ENCODE peak calls at places on chromosomes 13 and 19, in nine cellular contexts. L, N, P, T, C, X, U, O and J are unnamed samples.

GRCh38 chr19:7489609-7490044 is 792 bp upstream of the PEX11G start:
- DNase-seq in C (no peak), T (no peak), L (no peak), O (no peak), P (no peak), U (peak; percentile 57), N (peak; percentile 61), X (no peak), J (no peak)

GRCh38 chr13:87274209-87274819 is 396.9 kb upstream of the SLITRK5 start:
- DNase-seq in O (peak; percentile 49), P (no peak), C (peak; percentile 47), N (peak; percentile 17), T (no peak), X (no peak), L (peak; percentile 30), U (peak; percentile 82), J (no peak)

GRCh38 chr19:32061304-32061703 is 284.1 kb upstream of the ZNF507 start:
- DNase-seq in C (no peak), O (no peak), X (no peak), T (no peak), N (no peak), P (no peak), U (peak; percentile 47), L (no peak), J (no peak)

GRCh38 chr13:25951831-25952230 is 100.0 kb downstream of the SHISA2 start:
- DNase-seq in T (no peak), P (no peak), N (no peak), C (no peak), O (no peak), X (no peak), L (no peak), U (no peak), J (no peak)

GRCh38 chr19:7524992-7525739 is 2.7 kb downstream of the MCOLN1 start:
- DNase-seq in O (no peak), N (no peak), C (no peak), U (no peak), P (no peak), X (no peak), L (no peak), T (no peak), J (no peak)

GRCh38 chr19:17404621-17405249 is 695 bp downstream of the BST2 start:
- DNase-seq in T (no peak), O (no peak), N (no peak), U (no peak), C (no peak), L (no peak), X (no peak), P (no peak), J (no peak)

GRCh38 chr19:42553292-42554045 is 25.2 kb upstream of the CEACAM1 start:
- DNase-seq in C (peak; percentile 67), T (peak; percentile 30), N (no peak), P (no peak), U (no peak), L (peak; percentile 90), X (peak; percentile 33), O (peak; percentile 26), J (no peak)

GRCh38 chr19:29499261-29499920 is 26.4 kb upstream of the VSTM2B start:
- DNase-seq in C (no peak), L (no peak), X (no peak), O (no peak), P (no peak), U (no peak), T (no peak), N (no peak), J (no peak)

GRCh38 chr19:36120984-36121358 is 5.7 kb downstream of the TBCB start:
- DNase-seq in T (no peak), P (no peak), C (no peak), N (no peak), U (no peak), L (no peak), O (no peak), X (no peak), J (no peak)

GRCh38 chr13:35552172-35552844 is 75.8 kb upstream of the MAB21L1 start:
- DNase-seq in X (no peak), C (peak; percentile 34), L (peak; percentile 41), T (no peak), N (no peak), O (no peak), U (no peak), P (no peak), J (no peak)

DNA sequence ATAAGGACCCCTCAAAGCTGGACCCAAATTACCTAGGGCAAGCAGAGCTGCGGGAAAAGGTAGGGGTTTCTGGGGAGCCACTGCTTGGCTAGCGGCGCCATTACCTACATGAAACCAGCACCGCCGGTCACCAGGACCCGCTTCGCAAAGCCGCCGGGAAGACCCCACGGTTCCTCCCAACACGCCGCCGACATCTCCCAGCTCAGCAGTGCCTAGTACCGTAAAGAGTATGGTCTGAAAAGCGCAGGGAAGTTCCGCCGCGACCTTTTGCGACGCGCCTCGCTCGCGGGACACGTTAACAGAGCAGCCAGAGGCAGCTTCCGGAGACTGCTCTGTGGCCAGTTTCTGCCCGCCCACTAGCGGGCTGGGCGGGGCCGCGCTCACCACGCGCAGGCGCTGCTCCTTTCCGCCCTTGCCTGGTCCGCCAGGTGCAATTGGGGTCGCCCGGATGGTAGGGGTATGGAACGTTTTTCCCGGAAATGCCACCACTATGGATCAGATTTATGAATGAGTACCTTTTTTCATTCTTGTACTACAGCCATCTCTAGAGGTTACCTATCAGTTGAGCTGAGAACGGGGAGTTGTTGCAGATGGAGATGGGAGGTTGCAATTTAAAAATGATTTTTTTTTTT is at the start of gene TGDS:
- DNase-seq in N (peak; percentile 95), T (peak; percentile 92), P (peak; percentile 93), O (peak; percentile 60), X (peak; percentile 91), U (peak; percentile 97), C (peak; percentile 91), L (peak; percentile 96), J (peak; percentile 97)
- TF ChIP-seq CTCF in N (no peak), T (peak; percentile 46), P (no peak), O (no peak), X (peak; percentile 31), U (no peak), C (no peak), L (no peak), J (no peak)

GRCh38 chr19:912181-913079 is 589 bp downstream of the R3HDM4 start:
- DNase-seq in X (no peak), T (no peak), L (no peak), O (no peak), U (no peak), P (no peak), C (no peak), N (no peak), J (peak; percentile 57)

GRCh38 chr19:907183-907853 is 5.7 kb downstream of the R3HDM4 start:
- DNase-seq in X (no peak), U (peak; percentile 44), O (no peak), T (no peak), P (no peak), L (no peak), N (no peak), C (no peak), J (peak; percentile 84)

GRCh38 chr19:913080-913748 is at the start of gene R3HDM4:
- DNase-seq in N (peak; percentile 89), C (peak; percentile 37), X (peak; percentile 85), P (peak; percentile 89), U (peak; percentile 86), T (peak; percentile 87), L (peak; percentile 53), O (no peak), J (peak; percentile 80)

GRCh38 chr19:906480-906879 is 6.5 kb downstream of the R3HDM4 start:
- DNase-seq in P (no peak), O (no peak), C (no peak), U (no peak), N (no peak), L (no peak), X (no peak), T (no peak), J (no peak)

GRCh38 chr19:911197-912033 is 1.6 kb downstream of the R3HDM4 start:
- DNase-seq in C (no peak), L (no peak), N (no peak), U (peak; percentile 72), T (no peak), O (no peak), X (no peak), P (no peak), J (no peak)
- H3K4me3 ChIP-seq in C (peak overlapping the region; percentile 17), L (peak overlapping the region; percentile 35), N (no peak overlapping the region), U (no peak overlapping the region), T (no peak overlapping the region), O (peak overlapping the region; percentile 26), X (peak overlapping the region; percentile 82), P (peak overlapping the region; percentile 93), J (no peak overlapping the region)

DNA sequence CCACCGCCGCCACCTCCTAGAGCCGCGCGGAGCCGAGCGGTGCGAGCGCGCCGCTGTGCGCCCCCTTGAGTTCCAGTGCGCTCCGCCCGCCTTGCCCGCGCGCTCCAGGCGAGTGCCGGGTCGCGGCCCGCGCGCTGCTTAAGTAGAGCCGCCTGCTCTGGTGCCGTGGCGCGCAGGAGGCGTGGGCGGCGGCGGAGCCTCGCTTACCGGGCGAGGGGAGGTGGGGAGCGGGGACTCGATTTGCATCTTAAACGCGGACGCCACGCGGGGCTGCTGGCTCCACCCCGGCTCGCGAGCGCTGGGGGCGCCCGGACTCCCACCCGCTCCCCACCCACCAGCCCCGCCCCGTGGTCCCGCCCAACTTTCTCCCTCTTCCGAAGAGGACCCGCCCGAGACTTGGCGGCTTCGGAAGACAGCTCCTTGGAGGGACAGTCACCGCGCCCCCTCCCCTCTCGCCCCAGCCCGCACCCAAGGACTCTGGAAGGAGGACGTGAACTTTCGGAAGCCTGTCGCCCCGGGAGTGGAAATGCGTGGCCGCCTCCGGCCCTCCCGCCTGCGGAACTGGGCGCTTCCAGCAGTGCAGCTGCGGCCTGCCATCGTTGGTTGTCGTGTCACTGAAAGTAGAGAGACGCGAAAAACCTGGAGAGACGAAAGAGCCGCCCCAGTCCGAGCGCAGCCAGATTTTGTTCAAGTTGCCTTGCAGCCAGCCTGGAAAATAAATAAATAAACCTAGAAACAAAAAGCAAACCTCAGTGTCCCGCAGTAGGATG is at the start of gene KCTD12:
- DNase-seq in N (peak; percentile 81), U (peak; percentile 87), L (peak; percentile 83), X (peak; percentile 93), O (peak; percentile 55), P (peak; percentile 91), T (peak; percentile 93), C (peak; percentile 73), J (peak; percentile 92)
- TF ChIP-seq CTCF in N (peak; percentile 8), U (peak; percentile 62), L (peak; percentile 19), X (peak; percentile 39), O (peak; percentile 29), P (no peak), T (peak; percentile 56), C (peak; percentile 41), J (no peak)

GRCh38 chr19:47312366-47313006 is 2.8 kb downstream of the C5AR1 start:
- DNase-seq in L (no peak), C (no peak), N (no peak), O (no peak), U (no peak), T (no peak), P (no peak), X (no peak), J (no peak)

GRCh38 chr19:47309608-47310007 is at the start of gene C5AR1:
- DNase-seq in P (no peak), N (peak; percentile 29), C (no peak), X (peak; percentile 35), O (no peak), U (no peak), L (no peak), T (peak; percentile 41), J (peak; percentile 55)

GRCh38 chr19:47309038-47309437 is 623 bp upstream of the C5AR1 start:
- DNase-seq in U (no peak), N (no peak), O (no peak), X (no peak), C (no peak), T (no peak), L (peak; percentile 77), P (no peak), J (no peak)

GRCh38 chr19:47310323-47310722 is 662 bp downstream of the C5AR1 start:
- DNase-seq in X (no peak), U (no peak), L (no peak), T (no peak), P (no peak), C (no peak), N (no peak), O (no peak), J (no peak)

GRCh38 chr19:47310819-47311218 is 1.2 kb downstream of the C5AR1 start:
- DNase-seq in C (peak; percentile 21), N (no peak), U (no peak), P (no peak), O (no peak), L (peak; percentile 70), T (peak; percentile 50), X (peak; percentile 42), J (no peak)
- H3K4me3 ChIP-seq in C (no peak overlapping the region), N (no peak overlapping the region), U (no peak overlapping the region), P (peak overlapping the region; percentile 12), O (no peak overlapping the region), L (no peak overlapping the region), T (peak overlapping the region; percentile 35), X (peak overlapping the region; percentile 60), J (no peak overlapping the region)